ENCODE peak calls at places on chromosome 11, in six cellular contexts. One of them, this sample, is unnamed.

GRCh38 chr11:5280582-5281102 is 10.9 kb upstream of the HBE1 start:
- DNase-seq in neuronal stem cell: no peak
- DNase-seq in H1: no peak
- DNase-seq in H9: peak; percentile 69
- DNase-seq in trophoblast cell: peak; percentile 40
- DNase-seq in IMR-90: peak; percentile 100
- DNase-seq in this sample: peak; percentile 99

GRCh38 chr11:33899383-33900037 is 7.6 kb upstream of the LMO2 start:
- DNase-seq in neuronal stem cell: no peak
- DNase-seq in H1: no peak
- DNase-seq in H9: no peak
- DNase-seq in trophoblast cell: no peak
- DNase-seq in IMR-90: peak; percentile 66
- DNase-seq in this sample: peak; percentile 77

GRCh38 chr11:27700351-27701261 is at the start of gene BDNF:
- DNase-seq in neuronal stem cell: peak; percentile 45
- DNase-seq in H1: no peak
- DNase-seq in H9: peak; percentile 58
- DNase-seq in trophoblast cell: peak; percentile 58
- DNase-seq in IMR-90: peak; percentile 60
- DNase-seq in this sample: peak; percentile 65

GRCh38 chr11:44632466-44633123 is 67.1 kb downstream of the CD82 start:
- DNase-seq in neuronal stem cell: no peak
- DNase-seq in H1: no peak
- DNase-seq in H9: peak; percentile 70
- DNase-seq in trophoblast cell: peak; percentile 41
- DNase-seq in IMR-90: no peak
- DNase-seq in this sample: peak; percentile 45

GRCh38 chr11:65547446-65548125 is 10.6 kb downstream of the LTBP3 start:
- DNase-seq in neuronal stem cell: no peak
- DNase-seq in H1: no peak
- DNase-seq in H9: no peak
- DNase-seq in trophoblast cell: no peak
- DNase-seq in IMR-90: no peak
- DNase-seq in this sample: no peak

GRCh38 chr11:124740277-124740882 is 638 bp downstream of the NRGN start:
- DNase-seq in neuronal stem cell: no peak
- DNase-seq in H1: no peak
- DNase-seq in H9: peak; percentile 53
- DNase-seq in trophoblast cell: peak; percentile 25
- DNase-seq in IMR-90: no peak
- DNase-seq in this sample: no peak

GRCh38 chr11:20790622-20791021 is 121.2 kb downstream of the NELL1 start:
- DNase-seq in neuronal stem cell: no peak
- DNase-seq in H1: no peak
- DNase-seq in H9: peak; percentile 85
- DNase-seq in trophoblast cell: no peak
- DNase-seq in IMR-90: no peak
- DNase-seq in this sample: no peak

GRCh38 chr11:15194671-15195415 is 80.1 kb downstream of the INSC start:
- DNase-seq in neuronal stem cell: no peak
- DNase-seq in H1: no peak
- DNase-seq in H9: no peak
- DNase-seq in trophoblast cell: no peak
- DNase-seq in IMR-90: peak; percentile 82
- DNase-seq in this sample: no peak

GRCh38 chr11:91608662-91609061 is 616.0 kb upstream of the FAT3 start:
- DNase-seq in neuronal stem cell: no peak
- DNase-seq in H1: no peak
- DNase-seq in H9: no peak
- DNase-seq in trophoblast cell: no peak
- DNase-seq in IMR-90: no peak
- DNase-seq in this sample: no peak

GRCh38 chr11:76551400-76551799 is 106.6 kb downstream of the EMSY start:
- DNase-seq in neuronal stem cell: no peak
- DNase-seq in H1: no peak
- DNase-seq in H9: no peak
- DNase-seq in trophoblast cell: peak; percentile 57
- DNase-seq in IMR-90: no peak
- DNase-seq in this sample: no peak

GRCh38 chr11:9574806-9575530 is 1.5 kb downstream of the WEE1 start:
- DNase-seq in neuronal stem cell: no peak
- DNase-seq in H1: no peak
- DNase-seq in H9: peak; percentile 50
- DNase-seq in trophoblast cell: peak; percentile 77
- DNase-seq in IMR-90: peak; percentile 87
- DNase-seq in this sample: peak; percentile 94

GRCh38 chr11:8273281-8273680 is 9.6 kb upstream of the LMO1 start:
- DNase-seq in neuronal stem cell: no peak
- DNase-seq in H1: no peak
- DNase-seq in H9: no peak
- DNase-seq in trophoblast cell: no peak
- DNase-seq in IMR-90: peak; percentile 29
- DNase-seq in this sample: no peak

GRCh38 chr11:11608783-11609232 is 13.0 kb downstream of the GALNT18 start:
- DNase-seq in neuronal stem cell: no peak
- DNase-seq in H1: no peak
- DNase-seq in H9: no peak
- DNase-seq in trophoblast cell: peak; percentile 77
- DNase-seq in IMR-90: peak; percentile 71
- DNase-seq in this sample: peak; percentile 33

GRCh38 chr11:109728056-109728455 is 306.1 kb downstream of the C11orf87 start:
- DNase-seq in neuronal stem cell: no peak
- DNase-seq in H1: no peak
- DNase-seq in H9: no peak
- DNase-seq in trophoblast cell: peak; percentile 42
- DNase-seq in IMR-90: no peak
- DNase-seq in this sample: peak; percentile 49

GRCh38 chr11:68009391-68010000 is 631 bp upstream of the ALDH3B1 start:
- DNase-seq in neuronal stem cell: no peak
- DNase-seq in H1: no peak
- DNase-seq in H9: no peak
- DNase-seq in trophoblast cell: peak; percentile 74
- DNase-seq in IMR-90: peak; percentile 53
- DNase-seq in this sample: peak; percentile 39

GRCh38 chr11:44605068-44605708 is 39.7 kb downstream of the CD82 start:
- DNase-seq in neuronal stem cell: no peak
- DNase-seq in H1: no peak
- DNase-seq in H9: no peak
- DNase-seq in trophoblast cell: no peak
- DNase-seq in IMR-90: no peak
- DNase-seq in this sample: no peak

GRCh38 chr11:70302086-70302752 is 31.7 kb downstream of the PPFIA1 start:
- DNase-seq in neuronal stem cell: no peak
- DNase-seq in H1: no peak
- DNase-seq in H9: no peak
- DNase-seq in trophoblast cell: no peak
- DNase-seq in IMR-90: peak; percentile 41
- DNase-seq in this sample: no peak

DNA sequence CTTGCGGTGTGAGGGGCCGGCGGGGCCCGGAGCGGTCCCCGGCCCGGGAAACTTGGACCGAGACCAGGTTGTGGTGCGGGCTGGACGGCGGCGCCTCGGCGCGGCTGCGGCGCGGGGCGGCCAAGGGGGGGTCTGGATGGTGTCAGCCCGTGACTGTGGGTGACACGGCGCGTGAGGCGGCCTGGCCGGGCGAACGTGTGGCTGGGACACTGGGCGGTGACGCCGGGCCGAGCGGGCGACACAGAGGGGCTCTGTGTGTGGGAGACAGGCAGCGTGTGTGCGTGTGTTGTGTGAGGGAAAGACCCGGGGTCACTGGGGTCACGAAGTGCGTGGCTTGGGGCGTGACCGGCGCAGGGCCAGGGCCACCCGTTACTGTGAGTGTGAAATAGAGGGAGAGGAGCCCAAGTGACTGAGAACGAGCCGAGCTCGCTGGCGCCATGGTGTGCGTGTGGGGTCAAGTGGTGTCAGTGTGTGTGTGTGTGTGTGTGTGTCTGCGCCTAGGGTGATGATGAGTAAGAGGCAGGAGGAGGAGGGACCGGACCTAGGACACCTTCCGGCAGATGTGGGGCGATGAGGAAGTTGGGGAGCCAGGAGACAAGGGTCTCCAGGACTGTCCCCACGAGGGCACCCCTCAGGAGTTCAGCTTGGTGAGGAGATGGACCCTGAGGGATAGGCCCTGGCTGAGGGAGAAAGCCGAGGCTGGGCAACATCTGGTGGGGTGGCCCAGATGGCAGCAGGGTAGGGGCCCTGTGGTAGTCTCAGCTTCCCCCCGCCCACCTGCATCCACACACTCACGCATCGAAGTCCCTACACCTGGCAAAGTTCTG is 817 bp downstream of the RELT start:
- DNase-seq in neuronal stem cell: no peak
- DNase-seq in H1: no peak
- DNase-seq in H9: no peak
- DNase-seq in trophoblast cell: peak; percentile 63
- DNase-seq in IMR-90: peak; percentile 72
- DNase-seq in this sample: peak; percentile 96
- H3K23ac ChIP-seq in neuronal stem cell: peak overlapping the region; percentile 96
- H3K23ac ChIP-seq in H1: no peak overlapping the region
- H3K23ac ChIP-seq in H9: no peak overlapping the region
- H3K23ac ChIP-seq in trophoblast cell: no peak overlapping the region
- H3K23ac ChIP-seq in IMR-90: peak overlapping the region; percentile 54
- H3K23ac ChIP-seq in this sample: no peak overlapping the region

GRCh38 chr11:78940500-78941225 is 366.0 kb upstream of the NARS2 start:
- DNase-seq in neuronal stem cell: peak; percentile 66
- DNase-seq in H1: peak; percentile 63
- DNase-seq in H9: peak; percentile 84
- DNase-seq in trophoblast cell: no peak
- DNase-seq in IMR-90: no peak
- DNase-seq in this sample: no peak
- H3K14ac ChIP-seq in neuronal stem cell: no peak overlapping the region
- H3K14ac ChIP-seq in H1: no peak overlapping the region
- H3K14ac ChIP-seq in H9: no peak overlapping the region
- H3K14ac ChIP-seq in trophoblast cell: peak overlapping the region; percentile 13
- H3K14ac ChIP-seq in IMR-90: no peak overlapping the region
- H3K14ac ChIP-seq in this sample: no peak overlapping the region

GRCh38 chr11:93116641-93117577 is 80.9 kb downstream of the SLC36A4 start:
- DNase-seq in neuronal stem cell: no peak
- DNase-seq in H1: peak; percentile 49
- DNase-seq in H9: peak; percentile 88
- DNase-seq in trophoblast cell: no peak
- DNase-seq in IMR-90: peak; percentile 44
- DNase-seq in this sample: no peak
- H3K23ac ChIP-seq in neuronal stem cell: no peak overlapping the region
- H3K23ac ChIP-seq in H1: no peak overlapping the region
- H3K23ac ChIP-seq in H9: no peak overlapping the region
- H3K23ac ChIP-seq in trophoblast cell: no peak overlapping the region
- H3K23ac ChIP-seq in IMR-90: peak overlapping the region; percentile 11
- H3K23ac ChIP-seq in this sample: no peak overlapping the region

GRCh38 chr11:130243816-130244215 is 70.9 kb downstream of the ZBTB44 start:
- DNase-seq in neuronal stem cell: no peak
- DNase-seq in H1: no peak
- DNase-seq in H9: no peak
- DNase-seq in trophoblast cell: no peak
- DNase-seq in IMR-90: no peak
- DNase-seq in this sample: peak; percentile 29
- H3K14ac ChIP-seq in neuronal stem cell: no peak overlapping the region
- H3K14ac ChIP-seq in H1: no peak overlapping the region
- H3K14ac ChIP-seq in H9: no peak overlapping the region
- H3K14ac ChIP-seq in trophoblast cell: no peak overlapping the region
- H3K14ac ChIP-seq in IMR-90: no peak overlapping the region
- H3K14ac ChIP-seq in this sample: no peak overlapping the region

GRCh38 chr11:34915136-34916013 is 804 bp downstream of the APIP start:
- DNase-seq in neuronal stem cell: no peak
- DNase-seq in H1: no peak
- DNase-seq in H9: no peak
- DNase-seq in trophoblast cell: peak; percentile 19
- DNase-seq in IMR-90: peak; percentile 40
- DNase-seq in this sample: peak; percentile 57
- H3K23ac ChIP-seq in neuronal stem cell: peak overlapping the region; percentile 96
- H3K23ac ChIP-seq in H1: no peak overlapping the region
- H3K23ac ChIP-seq in H9: no peak overlapping the region
- H3K23ac ChIP-seq in trophoblast cell: peak overlapping the region; percentile 55
- H3K23ac ChIP-seq in IMR-90: peak overlapping the region; percentile 92
- H3K23ac ChIP-seq in this sample: peak overlapping the region; percentile 87

GRCh38 chr11:35293699-35294098 is 125.7 kb downstream of the SLC1A2 start:
- DNase-seq in neuronal stem cell: no peak
- DNase-seq in H1: no peak
- DNase-seq in H9: no peak
- DNase-seq in trophoblast cell: no peak
- DNase-seq in IMR-90: no peak
- DNase-seq in this sample: no peak
- H3K14ac ChIP-seq in neuronal stem cell: no peak overlapping the region
- H3K14ac ChIP-seq in H1: no peak overlapping the region
- H3K14ac ChIP-seq in H9: no peak overlapping the region
- H3K14ac ChIP-seq in trophoblast cell: no peak overlapping the region
- H3K14ac ChIP-seq in IMR-90: no peak overlapping the region
- H3K14ac ChIP-seq in this sample: no peak overlapping the region

GRCh38 chr11:63768232-63769043 is at the start of gene ZFTA:
- DNase-seq in neuronal stem cell: peak; percentile 72
- DNase-seq in H1: no peak
- DNase-seq in H9: peak; percentile 73
- DNase-seq in trophoblast cell: peak; percentile 23
- DNase-seq in IMR-90: peak; percentile 37
- DNase-seq in this sample: peak; percentile 63
- H3K23ac ChIP-seq in neuronal stem cell: no peak within 1 kb of the TSS
- H3K23ac ChIP-seq in H1: no peak within 1 kb of the TSS
- H3K23ac ChIP-seq in H9: no peak within 1 kb of the TSS
- H3K23ac ChIP-seq in trophoblast cell: no peak within 1 kb of the TSS
- H3K23ac ChIP-seq in IMR-90: peak within 1 kb of the TSS; percentile 18
- H3K23ac ChIP-seq in this sample: peak within 1 kb of the TSS; percentile 49

GRCh38 chr11:66617148-66617814 is 851 bp downstream of the RBM14 start:
- DNase-seq in neuronal stem cell: no peak
- DNase-seq in H1: no peak
- DNase-seq in H9: no peak
- DNase-seq in trophoblast cell: peak; percentile 63
- DNase-seq in IMR-90: no peak
- DNase-seq in this sample: no peak
- H3K14ac ChIP-seq in neuronal stem cell: no peak overlapping the region
- H3K14ac ChIP-seq in H1: no peak overlapping the region
- H3K14ac ChIP-seq in H9: peak overlapping the region; percentile 98
- H3K14ac ChIP-seq in trophoblast cell: peak overlapping the region; percentile 89
- H3K14ac ChIP-seq in IMR-90: peak overlapping the region; percentile 66
- H3K14ac ChIP-seq in this sample: peak overlapping the region; percentile 61

GRCh38 chr11:117821431-117821830 is 3.1 kb downstream of the FXYD2 start:
- DNase-seq in neuronal stem cell: no peak
- DNase-seq in H1: no peak
- DNase-seq in H9: no peak
- DNase-seq in trophoblast cell: no peak
- DNase-seq in IMR-90: no peak
- DNase-seq in this sample: no peak
- H3K23ac ChIP-seq in neuronal stem cell: no peak overlapping the region
- H3K23ac ChIP-seq in H1: no peak overlapping the region
- H3K23ac ChIP-seq in H9: no peak overlapping the region
- H3K23ac ChIP-seq in trophoblast cell: no peak overlapping the region
- H3K23ac ChIP-seq in IMR-90: no peak overlapping the region
- H3K23ac ChIP-seq in this sample: no peak overlapping the region

This sample was measured in mesenchymal stem cell.